ENCODE peak calls at places on chromosome 4, in nine cellular contexts. L is psoas muscle, X is H1, S is progenitor cell of endocrine pancreas, O is H9, W is fibroblast of lung, I is fibroblast of pulmonary artery, Q is IMR-90, T is transverse colon. P is an unnamed sample.

GRCh38 chr4:94877973-94878372 is 120.2 kb downstream of the BMPR1B start:
- DNase-seq in X (no peak), W (peak; percentile 59), Q (peak; percentile 66), L (no peak), I (peak; percentile 49), S (no peak), O (no peak), T (no peak), P (no peak)

GRCh38 chr4:107691378-107691777 is 28.7 kb downstream of the PAPSS1 start:
- DNase-seq in T (no peak), L (no peak), Q (no peak), X (no peak), O (no peak), W (no peak), I (no peak), S (no peak), P (no peak)

GRCh38 chr4:163587867-163588266 is 93.4 kb downstream of the TMA16 start:
- DNase-seq in I (no peak), W (no peak), T (no peak), X (no peak), L (no peak), S (no peak), O (no peak), Q (no peak), P (no peak)

GRCh38 chr4:38820329-38821061 is 15.9 kb upstream of the TLR1 start:
- DNase-seq in W (no peak), S (no peak), O (no peak), L (no peak), T (no peak), Q (no peak), X (no peak), I (no peak), P (no peak)

GRCh38 chr4:38381788-38382187 is 282.2 kb upstream of the KLF3 start:
- DNase-seq in T (no peak), I (no peak), W (peak; percentile 79), L (peak; percentile 28), O (no peak), S (no peak), X (no peak), Q (no peak), P (no peak)

GRCh38 chr4:164536829-164537228 is 217.1 kb upstream of the SMIM31 start:
- DNase-seq in I (peak; percentile 10), S (no peak), T (no peak), O (no peak), L (peak; percentile 21), X (no peak), Q (peak; percentile 7), W (peak; percentile 39), P (peak; percentile 77)

GRCh38 chr4:150268444-150268843 is 190.2 kb downstream of the DCLK2 start:
- DNase-seq in Q (peak; percentile 25), L (no peak), S (no peak), W (peak; percentile 40), X (no peak), T (no peak), O (no peak), I (peak; percentile 27), P (no peak)

GRCh38 chr4:75985116-75985515 is 5.6 kb downstream of the SDAD1 start:
- DNase-seq in T (no peak), Q (peak; percentile 96), S (no peak), O (no peak), L (no peak), I (peak; percentile 66), X (no peak), W (peak; percentile 69), P (no peak)

GRCh38 chr4:33649015-33649414 is 2595.3 kb downstream of the ARAP2 start:
- DNase-seq in T (no peak), X (no peak), I (peak; percentile 73), S (no peak), Q (peak; percentile 5), L (no peak), O (no peak), W (peak; percentile 58), P (no peak)

GRCh38 chr4:98716796-98717195 is 58.4 kb upstream of the TSPAN5 start:
- DNase-seq in I (no peak), W (no peak), T (no peak), O (no peak), S (no peak), L (no peak), X (no peak), Q (no peak), P (no peak)

GRCh38 chr4:24476209-24476781 is 108.1 kb downstream of the DHX15 start:
- DNase-seq in W (peak; percentile 38), T (no peak), Q (peak; percentile 18), L (no peak), S (no peak), I (peak; percentile 46), O (no peak), X (no peak), P (no peak)

GRCh38 chr4:139247656-139248238 is 32.3 kb downstream of the MGARP start:
- DNase-seq in X (no peak), T (no peak), S (no peak), O (no peak), L (no peak), I (no peak), W (no peak), Q (peak; percentile 23), P (no peak)

GRCh38 chr4:26420903-26421302 is 69.4 kb downstream of the CCKAR start:
- DNase-seq in S (no peak), Q (peak; percentile 56), W (peak; percentile 68), O (no peak), L (no peak), T (no peak), I (no peak), X (no peak), P (no peak)

GRCh38 chr4:31674313-31674947 is 954.3 kb downstream of the PCDH7 start:
- DNase-seq in S (no peak), O (peak; percentile 34), I (peak; percentile 48), T (no peak), W (peak; percentile 31), L (no peak), Q (peak; percentile 8), X (no peak), P (no peak)

GRCh38 chr4:145954924-145955339 is 16.3 kb upstream of the ZNF827 start:
- DNase-seq in S (no peak), X (no peak), T (no peak), O (no peak), Q (peak; percentile 96), I (peak; percentile 91), W (peak; percentile 78), L (no peak), P (no peak)

GRCh38 chr4:104494822-104495559 is at the start of gene CXXC4:
- DNase-seq in O (peak; percentile 87), W (peak; percentile 66), Q (peak; percentile 10), I (peak; percentile 45), S (peak; percentile 66), L (peak; percentile 37), X (peak; percentile 47), T (peak; percentile 67), P (peak; percentile 69)

GRCh38 chr4:11470709-11471441 is 42.2 kb upstream of the HS3ST1 start:
- DNase-seq in X (no peak), L (no peak), O (no peak), Q (no peak), W (no peak), I (no peak), S (no peak), T (no peak), P (no peak)

GRCh38 chr4:126071346-126072333 is 756.9 kb downstream of the FAT4 start:
- DNase-seq in I (peak; percentile 81), W (peak; percentile 89), L (no peak), S (no peak), X (no peak), T (no peak), O (no peak), Q (peak; percentile 78), P (no peak)

GRCh38 chr4:21184788-21185187 is 484.5 kb downstream of the PACRGL start:
- DNase-seq in W (no peak), S (no peak), L (no peak), O (no peak), I (no peak), T (no peak), X (no peak), Q (no peak), P (no peak)
- TF ChIP-seq CTCF in W (no peak), S (peak; percentile 43), L (no peak), O (peak; percentile 53), I (no peak), T (no peak), X (peak; percentile 21), Q (no peak), P (no peak)

GRCh38 chr4:134024251-134024650 is 177.3 kb downstream of the PABPC4L start:
- DNase-seq in X (no peak), S (no peak), L (no peak), Q (no peak), W (peak; percentile 6), I (peak; percentile 17), O (no peak), T (no peak), P (no peak)
- TF ChIP-seq CTCF in X (peak; percentile 46), S (peak; percentile 32), L (no peak), Q (no peak), W (peak; percentile 21), I (peak; percentile 24), O (peak; percentile 69), T (no peak), P (no peak)

GRCh38 chr4:54568184-54568583 is 89.6 kb upstream of the KIT start:
- DNase-seq in X (no peak), O (no peak), W (peak; percentile 43), I (peak; percentile 56), S (no peak), T (no peak), Q (peak; percentile 83), L (no peak), P (no peak)

GRCh38 chr4:54571762-54572542 is 85.8 kb upstream of the KIT start:
- DNase-seq in W (no peak), S (no peak), X (no peak), L (no peak), O (no peak), T (no peak), I (no peak), Q (no peak), P (no peak)

GRCh38 chr4:54567327-54567726 is 90.4 kb upstream of the KIT start:
- DNase-seq in I (no peak), W (no peak), O (no peak), Q (no peak), L (no peak), X (no peak), T (no peak), S (no peak), P (no peak)

GRCh38 chr4:54571293-54571723 is 86.4 kb upstream of the KIT start:
- DNase-seq in S (no peak), Q (no peak), W (no peak), L (no peak), I (no peak), T (no peak), X (no peak), O (no peak), P (no peak)

GRCh38 chr4:54570822-54571221 is 86.9 kb upstream of the KIT start:
- DNase-seq in Q (no peak), X (no peak), O (no peak), T (no peak), S (no peak), I (no peak), W (no peak), L (no peak), P (no peak)
- TF ChIP-seq CTCF in Q (no peak), X (no peak), O (no peak), T (no peak), S (no peak), I (no peak), W (no peak), L (no peak), P (no peak)

DNA sequence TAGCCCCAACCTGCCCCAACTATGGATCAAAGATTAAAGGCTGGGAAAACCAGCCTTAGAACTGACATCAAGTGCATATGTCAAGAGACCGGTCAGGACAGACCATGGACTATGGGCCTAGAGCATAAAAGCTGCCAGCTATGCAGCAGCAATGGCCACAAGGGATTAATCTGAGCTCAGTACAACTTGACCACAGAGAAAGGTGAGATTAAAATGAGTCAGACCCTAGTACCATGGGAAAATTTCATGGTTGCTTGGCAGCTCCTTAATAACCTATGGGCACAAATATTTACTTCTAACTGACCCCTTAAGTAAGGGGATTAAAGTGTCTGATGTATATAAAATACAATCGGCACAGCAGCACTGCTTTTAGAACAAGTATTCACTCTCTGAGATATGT is 54.4 kb downstream of the CBR4 start:
- DNase-seq in S (no peak), O (no peak), L (no peak), X (no peak), Q (no peak), T (no peak), I (peak; percentile 8), W (no peak), P (no peak)
- TF ChIP-seq CTCF in S (no peak), O (no peak), L (no peak), X (no peak), Q (no peak), T (no peak), I (no peak), W (no peak), P (no peak)